ENCODE peak calls at places on chromosomes 7 and 10, in eight cellular contexts. J is WTC11, L is Panc1, H is dorsolateral prefrontal cortex, C is body of pancreas, G is endodermal cell, X is prostate gland, P is fibroblast of mammary gland. I is an unnamed sample.

GRCh38 chr7:32059289-32060045 is 10.7 kb downstream of the PDE1C start:
- DNase-seq in J (no peak), X (no peak), L (no peak), H (no peak), C (no peak), P (peak), G (peak), I (peak)

GRCh38 chr10:71638577-71639411 is 80.8 kb downstream of the C10orf105 start:
- DNase-seq in H (no peak), J (no peak), X (no peak), L (no peak), C (peak), P (no peak), G (peak), I (peak)

GRCh38 chr7:82141427-82141826 is 302.1 kb downstream of the CACNA2D1 start:
- DNase-seq in L (no peak), P (peak), G (no peak), J (no peak), C (no peak), H (no peak), X (no peak), I (no peak)

GRCh38 chr10:25536027-25536426 is 361.2 kb downstream of the GPR158 start:
- DNase-seq in C (no peak), J (no peak), X (no peak), L (no peak), G (no peak), P (no peak), H (no peak), I (no peak)

GRCh38 chr7:74403521-74404387 is 50.0 kb upstream of the GTF2IRD1 start:
- DNase-seq in G (peak), X (no peak), P (no peak), J (no peak), H (no peak), C (no peak), L (no peak), I (no peak)

GRCh38 chr10:131312261-131312801 is 810 bp upstream of the TCERG1L start:
- DNase-seq in H (no peak), L (no peak), C (no peak), J (peak), P (no peak), G (peak), X (no peak), I (peak)

GRCh38 chr10:14798631-14799030 is 23.9 kb upstream of the FAM107B start:
- DNase-seq in P (no peak), L (no peak), H (no peak), J (no peak), G (no peak), X (no peak), C (no peak), I (no peak)

GRCh38 chr10:71273506-71273905 is 45.6 kb upstream of the SLC29A3 start:
- DNase-seq in L (no peak), J (no peak), P (no peak), H (no peak), C (no peak), X (no peak), G (no peak), I (no peak)

GRCh38 chr7:139673230-139673629 is 104.6 kb downstream of the HIPK2 start:
- DNase-seq in L (no peak), X (no peak), P (no peak), J (peak), C (peak), G (peak), H (no peak), I (no peak)

GRCh38 chr10:87000491-87000890 is 19.6 kb upstream of the FAM25A start:
- DNase-seq in H (no peak), X (no peak), P (peak), C (no peak), L (no peak), G (no peak), J (no peak), I (no peak)

GRCh38 chr10:91511549-91512330 is 101.6 kb downstream of the HECTD2 start:
- DNase-seq in P (peak), H (no peak), J (no peak), L (no peak), C (no peak), G (no peak), X (no peak), I (no peak)

GRCh38 chr7:105264707-105265106 is 124.0 kb downstream of the SRPK2 start:
- DNase-seq in L (no peak), J (no peak), X (no peak), C (no peak), G (no peak), H (no peak), P (no peak), I (no peak)

GRCh38 chr10:23070819-23071218 is 24.6 kb upstream of the MSRB2 start:
- DNase-seq in P (no peak), H (no peak), C (no peak), L (no peak), X (no peak), J (no peak), G (no peak), I (no peak)

GRCh38 chr10:28880551-28880950 is 203.2 kb downstream of the BAMBI start:
- DNase-seq in L (no peak), P (no peak), J (no peak), G (no peak), X (no peak), C (no peak), H (no peak), I (no peak)

GRCh38 chr10:131082991-131083465 is 228.5 kb downstream of the TCERG1L start:
- DNase-seq in P (no peak), G (no peak), L (no peak), X (no peak), H (no peak), J (no peak), C (peak), I (no peak)

GRCh38 chr7:117217636-117218035 is 105.2 kb downstream of the WNT2 start:
- DNase-seq in G (no peak), X (no peak), H (no peak), P (peak), L (no peak), C (no peak), J (no peak), I (no peak)

GRCh38 chr7:151236406-151236805 is 4.1 kb downstream of the CHPF2 start:
- DNase-seq in G (no peak), J (no peak), P (no peak), X (no peak), H (no peak), L (no peak), C (no peak), I (no peak)

GRCh38 chr10:80201592-80202256 is 3.6 kb downstream of the ANXA11 start:
- DNase-seq in H (no peak), L (no peak), C (peak), J (no peak), X (no peak), G (no peak), P (no peak), I (no peak)

GRCh38 chr7:107955394-107955793 is 47.6 kb downstream of the LAMB1 start:
- DNase-seq in L (no peak), X (no peak), P (no peak), H (no peak), C (no peak), G (no peak), J (no peak), I (no peak)

GRCh38 chr7:84729284-84729683 is 457.6 kb downstream of the SEMA3D start:
- DNase-seq in C (no peak), G (no peak), H (no peak), X (no peak), L (no peak), P (no peak), J (no peak), I (no peak)

GRCh38 chr7:142345817-142346216 is 88.0 kb upstream of the PRSS58 start:
- DNase-seq in X (no peak), C (no peak), L (no peak), J (no peak), P (no peak), G (no peak), H (no peak), I (no peak)

GRCh38 chr7:134431805-134432204 is 27.1 kb downstream of the AKR1B1 start:
- DNase-seq in P (no peak), J (no peak), L (no peak), X (no peak), H (no peak), C (no peak), G (peak), I (no peak)

GRCh38 chr10:5560142-5560843 is 35.5 kb downstream of the CALML3 start:
- DNase-seq in H (no peak), P (no peak), G (peak), X (no peak), L (no peak), C (no peak), J (no peak), I (no peak)

GRCh38 chr7:12403287-12404181 is at the start of gene VWDE:
- DNase-seq in H (peak), J (peak), X (peak), L (peak), G (peak), C (peak), P (peak), I (peak)

GRCh38 chr10:29326886-29327789 is 38.3 kb downstream of the LYZL1 start:
- DNase-seq in C (no peak), P (no peak), X (no peak), L (no peak), H (no peak), G (no peak), J (no peak), I (no peak)

GRCh38 chr7:137404918-137405317 is 61.4 kb upstream of the PTN start:
- DNase-seq in C (no peak), P (peak), G (no peak), L (no peak), J (no peak), H (no peak), X (no peak), I (no peak)

GRCh38 chr10:72162978-72163377 is 52.8 kb upstream of the ANAPC16 start:
- DNase-seq in J (no peak), L (no peak), H (no peak), C (no peak), X (no peak), P (peak), G (no peak), I (no peak)

GRCh38 chr7:128781126-128781525 is 5.5 kb upstream of the OPN1SW start:
- DNase-seq in P (peak), G (no peak), H (no peak), C (no peak), X (no peak), J (no peak), L (no peak), I (no peak)

GRCh38 chr10:59337254-59337653 is 25.1 kb downstream of the FAM13C start:
- DNase-seq in P (peak), H (no peak), G (no peak), J (no peak), L (no peak), C (peak), X (peak), I (no peak)

GRCh38 chr7:4692055-4692454 is 10.0 kb downstream of the FOXK1 start:
- DNase-seq in G (no peak), L (no peak), C (no peak), J (no peak), X (no peak), H (no peak), P (peak), I (no peak)

GRCh38 chr10:62433901-62434300 is 59.7 kb downstream of the ZNF365 start:
- DNase-seq in L (no peak), X (no peak), P (no peak), G (no peak), C (no peak), J (no peak), H (no peak), I (no peak)

GRCh38 chr7:104106106-104106505 is 101.7 kb downstream of the ORC5 start:
- DNase-seq in L (no peak), G (no peak), C (no peak), J (no peak), H (no peak), X (no peak), P (peak), I (no peak)

GRCh38 chr7:149783386-149784250 is 10.2 kb upstream of the ZNF467 start:
- DNase-seq in C (no peak), H (no peak), G (peak), P (no peak), L (no peak), X (no peak), J (no peak), I (no peak)

GRCh38 chr10:50561816-50562215 is 61.9 kb downstream of the SGMS1 start:
- DNase-seq in X (no peak), L (no peak), G (peak), H (no peak), P (no peak), C (peak), J (no peak), I (no peak)

GRCh38 chr10:50565301-50566083 is 58.3 kb downstream of the SGMS1 start:
- DNase-seq in C (no peak), P (no peak), X (no peak), H (no peak), J (no peak), L (no peak), G (no peak), I (no peak)

GRCh38 chr10:50561266-50561665 is 62.5 kb downstream of the SGMS1 start:
- DNase-seq in C (peak), X (peak), P (peak), G (no peak), H (no peak), L (no peak), J (no peak), I (no peak)

GRCh38 chr10:50566150-50566549 is 57.6 kb downstream of the SGMS1 start:
- DNase-seq in J (no peak), G (no peak), X (no peak), P (no peak), L (no peak), C (no peak), H (no peak), I (no peak)

GRCh38 chr10:50563906-50564305 is 59.9 kb downstream of the SGMS1 start:
- DNase-seq in C (peak), L (no peak), H (no peak), G (peak), P (no peak), J (peak), X (no peak), I (no peak)
- TF ChIP-seq CTCF in C (no peak), L (no peak), H (no peak), G (peak), P (no peak), J (no peak), X (no peak), I (no peak)

GRCh38 chr10:88791924-88792323 is 10.6 kb upstream of the LIPM start:
- DNase-seq in J (peak), C (peak), G (peak), P (peak), L (peak), H (no peak), X (no peak), I (peak)
- TF ChIP-seq CTCF in J (no peak), C (no peak), G (peak), P (peak), L (peak), H (peak), X (no peak), I (peak)

GRCh38 chr10:32445036-32445435 is 904 bp upstream of the CCDC7 start:
- DNase-seq in X (no peak), L (no peak), P (peak), G (no peak), C (no peak), J (no peak), H (no peak), I (no peak)

GRCh38 chr10:32446701-32447406 is 914 bp downstream of the CCDC7 start:
- DNase-seq in P (peak), H (no peak), G (no peak), X (no peak), C (no peak), J (no peak), L (no peak), I (no peak)

GRCh38 chr10:32445740-32446615 is at the start of gene CCDC7:
- DNase-seq in C (peak), P (peak), J (peak), G (peak), L (no peak), H (peak), X (peak), I (peak)
- TF ChIP-seq CTCF in C (no peak), P (peak), J (no peak), G (peak), L (peak), H (peak), X (peak), I (peak)

GRCh38 chr7:50978633-50979215 is 196.0 kb upstream of the GRB10 start:
- DNase-seq in L (no peak), H (no peak), J (no peak), X (no peak), P (peak), G (no peak), C (no peak), I (no peak)
- TF ChIP-seq CTCF in L (peak), H (no peak), J (no peak), X (no peak), P (no peak), G (peak), C (no peak), I (no peak)

DNA sequence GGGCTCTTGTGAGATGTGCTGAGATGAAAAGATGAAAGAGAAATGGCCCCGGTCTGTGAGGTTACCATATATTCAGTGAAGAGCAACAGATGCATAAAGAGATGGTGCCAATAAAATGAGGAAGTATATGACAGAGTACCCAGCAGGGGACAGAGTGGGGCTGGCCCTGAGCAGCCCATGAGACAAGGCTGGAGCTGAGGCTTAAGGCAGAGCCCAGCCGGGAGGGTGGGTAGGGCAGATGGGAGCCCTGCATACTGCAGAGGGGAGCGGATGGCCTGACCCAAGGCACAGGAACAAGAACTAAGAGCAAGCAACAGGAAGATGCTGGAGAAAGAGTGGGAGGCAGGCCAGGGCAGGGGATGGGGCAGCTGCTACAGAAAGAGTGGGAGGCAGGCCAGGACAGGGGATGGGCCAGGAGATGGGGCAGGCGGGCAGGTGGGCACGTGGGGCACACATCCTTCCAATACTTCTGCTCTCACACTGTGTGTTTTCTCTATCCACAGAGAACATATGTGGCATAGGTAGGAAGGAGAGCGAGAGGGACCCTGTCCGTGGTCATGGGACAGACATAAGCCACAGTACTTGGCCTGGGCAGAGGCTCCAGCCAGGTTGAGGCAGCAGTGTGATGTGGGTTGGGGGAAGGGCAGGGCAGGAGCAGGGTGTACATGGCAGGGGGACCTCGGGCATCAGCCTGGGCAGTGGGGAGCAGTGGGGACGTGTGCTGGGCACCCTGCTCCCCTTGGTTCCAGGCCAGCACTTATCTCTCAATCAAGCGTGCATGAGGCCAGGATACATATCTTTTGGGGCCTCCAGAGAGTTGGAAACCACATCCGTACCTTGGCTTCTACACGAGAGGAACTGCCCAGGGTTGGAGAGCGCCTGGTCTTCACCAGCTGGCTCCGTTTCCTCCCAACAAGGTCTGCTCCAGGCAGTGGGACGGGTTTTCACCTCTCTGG is 91.6 kb upstream of the IKZF1 start:
- DNase-seq in H (no peak), G (peak), P (no peak), J (no peak), C (no peak), L (no peak), X (no peak), I (no peak)
- TF ChIP-seq CTCF in H (no peak), G (no peak), P (no peak), J (no peak), C (no peak), L (no peak), X (no peak), I (no peak)

I was measured in nephron progenitor cell.